ENCODE peak calls at places on chromosomes 13 and 19, in seven cellular contexts. V is HAP-1; M is CD4-positive, CD25-positive, alpha-beta regulatory T cell; L is fibroblast of mammary gland; J is MM.1S; N is choroid plexus epithelial cell; A is suprapubic skin. I is an unnamed sample.
A peak's percentile ranks its signal among the peaks of the same experiment; 100 is the strongest.

GRCh38 chr19:5539431-5539833 is 28.3 kb downstream of the TINCR start:
- DNase-seq in V (peak; percentile 51), N (no peak), A (no peak), M (no peak), L (no peak), J (no peak), I (no peak)

GRCh38 chr13:80084086-80084676 is 256.7 kb downstream of the SPRY2 start:
- DNase-seq in L (peak; percentile 98), M (no peak), V (no peak), J (no peak), A (no peak), N (peak; percentile 95), I (no peak)

GRCh38 chr13:107360010-107360409 is 792.1 kb upstream of the ARGLU1 start:
- DNase-seq in V (no peak), L (no peak), A (no peak), N (no peak), M (no peak), J (no peak), I (no peak)

GRCh38 chr13:32086366-32086765 is 54.8 kb downstream of the FRY start:
- DNase-seq in M (no peak), L (peak; percentile 49), N (no peak), A (no peak), J (no peak), V (peak; percentile 4), I (no peak)

GRCh38 chr13:42229287-42229686 is 42.7 kb upstream of the AKAP11 start:
- DNase-seq in V (peak; percentile 15), N (peak; percentile 48), L (no peak), J (no peak), M (no peak), A (no peak), I (no peak)

GRCh38 chr13:34162545-34162936 is 344.6 kb downstream of the RFC3 start:
- DNase-seq in M (no peak), L (no peak), J (no peak), N (peak; percentile 80), V (no peak), A (no peak), I (peak; percentile 1)

GRCh38 chr13:109412232-109412935 is 374.0 kb downstream of the IRS2 start:
- DNase-seq in A (no peak), V (no peak), M (no peak), L (no peak), N (peak; percentile 81), J (no peak), I (no peak)

GRCh38 chr13:103133551-103133950 is 67.3 kb upstream of the SLC10A2 start:
- DNase-seq in N (no peak), M (no peak), J (no peak), V (no peak), A (no peak), L (no peak), I (no peak)

GRCh38 chr19:46216612-46217011 is 12.9 kb upstream of the IGFL1 start:
- DNase-seq in V (no peak), J (no peak), A (no peak), N (no peak), L (no peak), M (no peak), I (no peak)

GRCh38 chr19:48271531-48272151 is 1.8 kb downstream of the ZNF114 start:
- DNase-seq in L (peak; percentile 48), J (no peak), A (peak; percentile 66), V (peak; percentile 89), N (peak; percentile 45), M (peak; percentile 33), I (peak; percentile 74)

GRCh38 chr19:43743059-43743458 is 11.7 kb downstream of the SMG9 start:
- DNase-seq in J (no peak), A (no peak), N (peak; percentile 81), L (peak; percentile 39), V (no peak), M (no peak), I (no peak)

GRCh38 chr19:53424968-53425597 is 6.7 kb upstream of the ZNF761 start:
- DNase-seq in J (no peak), M (peak; percentile 65), L (peak; percentile 71), N (peak; percentile 85), V (peak; percentile 58), A (peak; percentile 72), I (peak; percentile 59)

GRCh38 chr19:50832666-50833065 is 708 bp downstream of the KLK15 start:
- DNase-seq in L (no peak), J (no peak), M (no peak), N (no peak), A (no peak), V (no peak), I (no peak)

GRCh38 chr19:5260381-5260967 is 80.1 kb downstream of the PTPRS start:
- DNase-seq in V (no peak), J (no peak), A (no peak), L (no peak), N (no peak), M (no peak), I (no peak)

GRCh38 chr19:17996826-17997316 is 11.1 kb upstream of the ARRDC2 start:
- DNase-seq in M (peak; percentile 76), L (peak; percentile 62), N (peak; percentile 76), J (peak; percentile 61), A (peak; percentile 90), V (peak; percentile 67), I (peak; percentile 80)

GRCh38 chr19:29724102-29724641 is 9.1 kb upstream of the C19orf12 start:
- DNase-seq in V (peak; percentile 60), J (no peak), N (peak; percentile 31), M (peak; percentile 44), L (no peak), A (no peak), I (peak; percentile 26)
- H3K4me3 ChIP-seq in V (peak overlapping the region; percentile 8), J (no peak overlapping the region), N (peak overlapping the region; percentile 46), M (no peak overlapping the region), L (no peak overlapping the region), A (peak overlapping the region; percentile 36), I (peak overlapping the region; percentile 18)

DNA sequence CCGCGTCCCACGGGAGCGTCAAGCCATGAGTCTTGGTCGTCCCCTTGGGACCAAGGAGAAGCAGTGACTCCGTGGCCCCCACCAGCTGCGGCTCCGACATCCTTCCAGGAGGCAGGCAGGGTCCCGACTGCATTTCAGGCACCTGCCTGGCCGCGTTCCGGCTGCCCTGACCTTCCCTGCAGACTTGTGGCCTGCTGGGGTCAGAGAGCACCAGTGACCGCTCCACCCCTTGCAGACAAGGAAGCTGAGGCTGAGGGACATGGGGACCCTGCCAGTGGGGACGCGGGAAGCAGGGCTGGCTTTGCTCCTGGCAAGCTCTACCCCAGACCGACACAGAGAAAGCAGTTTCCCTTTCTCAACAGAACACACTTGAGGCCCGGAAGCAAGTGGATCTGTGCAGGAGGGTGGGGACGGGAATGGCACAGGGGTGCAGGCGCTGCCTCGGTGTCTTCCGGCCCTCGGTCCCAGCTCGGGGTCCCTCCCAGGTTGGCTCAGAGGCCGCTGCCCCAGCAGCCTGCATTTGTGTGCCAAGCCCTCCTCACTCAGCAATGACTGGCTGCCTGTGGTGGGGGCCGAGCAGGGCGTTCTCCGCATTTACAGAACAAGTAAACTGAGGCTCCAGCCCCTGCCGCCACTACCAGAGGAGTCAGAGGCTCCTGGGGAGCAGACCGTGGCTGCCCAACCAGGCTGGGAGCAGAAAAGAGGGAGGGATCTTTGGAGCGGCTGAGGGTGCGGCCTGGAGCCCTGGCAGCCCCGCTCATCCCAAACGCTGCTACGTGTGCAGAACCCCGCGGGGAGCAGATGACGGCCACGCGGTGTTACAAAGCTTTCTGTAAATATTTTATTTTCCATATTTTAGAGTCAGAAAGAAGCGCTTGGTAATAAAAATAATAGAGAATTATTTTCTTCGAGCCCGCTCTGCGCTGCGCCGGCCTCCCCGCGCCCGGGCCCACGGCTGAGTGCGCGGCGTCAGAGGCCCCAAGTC is 43.9 kb downstream of the GAS6 start:
- DNase-seq in A (no peak), J (no peak), N (peak; percentile 23), L (no peak), V (no peak), M (no peak), I (no peak)
- H3K4me3 ChIP-seq in A (peak overlapping the region; percentile 38), J (no peak overlapping the region), N (peak overlapping the region; percentile 34), L (no peak overlapping the region), V (no peak overlapping the region), M (no peak overlapping the region), I (no peak overlapping the region)

DNA sequence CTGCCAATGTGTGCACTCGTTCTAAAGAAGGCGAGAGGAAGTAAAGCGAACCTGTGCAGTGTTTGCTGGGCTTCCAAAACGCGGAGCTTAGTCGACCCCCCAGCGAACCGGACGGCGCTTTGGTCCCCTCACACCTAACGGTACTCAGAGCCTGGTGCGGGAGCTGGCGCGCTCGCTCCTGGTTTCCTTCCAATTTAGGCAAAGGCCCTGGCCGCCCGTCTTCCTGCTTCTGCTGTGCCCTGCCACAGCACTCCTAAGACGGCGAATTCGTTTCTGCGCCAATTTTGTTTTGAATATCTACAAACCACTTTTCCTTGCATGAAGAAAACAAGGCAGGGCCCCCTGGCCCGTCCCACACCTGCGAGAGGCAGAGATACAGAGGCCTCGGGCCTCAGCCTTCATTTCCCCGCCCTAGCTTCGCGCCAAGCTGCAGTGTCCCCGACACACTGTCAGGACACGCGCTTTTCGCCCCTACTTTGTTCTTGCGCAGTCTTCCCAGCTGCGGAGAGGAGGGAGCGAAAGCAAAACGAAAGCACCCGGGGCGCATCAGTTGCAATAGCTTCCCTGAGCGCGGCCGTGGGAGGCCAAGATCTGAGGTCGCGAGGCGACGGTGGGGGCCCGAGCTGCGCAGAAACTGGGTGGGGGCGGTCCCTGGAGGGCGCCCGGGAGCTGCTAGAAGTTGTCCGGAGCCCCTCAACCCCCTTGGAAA is 111.9 kb downstream of the KCNRG start:
- DNase-seq in N (peak; percentile 76), M (peak; percentile 70), V (no peak), A (peak; percentile 74), J (no peak), L (peak; percentile 43), I (peak; percentile 12)
- H3K4me3 ChIP-seq in N (peak overlapping the region; percentile 62), M (peak overlapping the region; percentile 96), V (no peak overlapping the region), A (peak overlapping the region; percentile 77), J (no peak overlapping the region), L (peak overlapping the region; percentile 24), I (no peak overlapping the region)

DNA sequence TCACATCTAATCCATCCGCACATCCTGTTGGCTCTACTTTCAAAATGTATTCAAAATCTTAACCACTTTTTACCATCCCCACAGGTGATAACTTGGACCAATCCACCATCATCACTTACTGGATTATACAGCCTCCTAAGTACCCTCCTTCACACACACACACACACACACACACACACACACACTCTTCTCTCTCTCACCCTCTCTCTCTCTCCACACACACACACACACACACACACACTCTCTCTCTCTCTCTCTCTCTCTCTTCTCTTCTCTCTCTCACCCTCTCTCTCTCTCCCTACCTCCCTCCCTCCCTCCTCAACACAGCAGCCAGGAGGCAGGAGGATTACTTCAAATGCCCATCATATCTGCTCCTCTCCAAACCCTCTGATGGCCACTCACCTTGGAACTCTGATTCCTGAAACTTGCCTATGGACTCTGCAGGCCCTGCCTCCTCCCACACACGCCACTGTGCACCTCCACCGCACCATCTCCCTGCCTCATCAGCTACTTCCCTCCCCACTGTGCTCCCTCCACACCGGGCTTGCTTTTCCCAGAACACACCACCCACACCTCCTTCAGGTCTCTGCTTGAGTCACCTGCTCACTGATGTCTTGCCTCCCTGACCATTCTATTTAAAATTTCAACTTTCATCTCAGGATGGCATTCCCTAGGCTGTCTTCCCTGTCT is 39.7 kb downstream of the RCBTB2 start:
- DNase-seq in J (no peak), L (no peak), V (no peak), N (no peak), A (no peak), M (peak; percentile 62), I (peak; percentile 46)
- H3K4me3 ChIP-seq in J (no peak overlapping the region), L (no peak overlapping the region), V (no peak overlapping the region), N (no peak overlapping the region), A (peak overlapping the region; percentile 41), M (peak overlapping the region; percentile 79), I (peak overlapping the region; percentile 66)

GRCh38 chr13:111165611-111166010 is 50.5 kb downstream of the ARHGEF7 start:
- DNase-seq in L (no peak), N (no peak), A (no peak), M (no peak), J (no peak), V (no peak), I (peak; percentile 69)
- H3K4me3 ChIP-seq in L (no peak overlapping the region), N (no peak overlapping the region), A (no peak overlapping the region), M (no peak overlapping the region), J (no peak overlapping the region), V (no peak overlapping the region), I (no peak overlapping the region)